ENCODE peak calls at places on chromosomes 5 and 9, in eight cellular contexts. R is CD4-positive, alpha-beta memory T cell; G is cardiac muscle cell; O is stomach; L is psoas muscle; V is aorta; M is lower lobe of right lung; I is brain microvascular endothelial cell. A is an unnamed sample. For H3K27me3, the result is how much of the 10 kb centered on the place peaks cover.

GRCh38 chr5:16707168-16707868 is 90.5 kb upstream of the RETREG1 start:
- DNase-seq in M (no peak), I (no peak), V (no peak), O (no peak), G (no peak), L (no peak), R (no peak), A (no peak)

GRCh38 chr5:138386290-138386689 is 33.8 kb downstream of the KDM3B start:
- DNase-seq in R (no peak), M (no peak), G (no peak), I (no peak), L (no peak), V (no peak), O (peak), A (no peak)

GRCh38 chr9:109861499-109861898 is 81.5 kb downstream of the PALM2AKAP2 start:
- DNase-seq in I (no peak), R (no peak), G (peak), O (no peak), L (no peak), M (no peak), V (no peak), A (no peak)

GRCh38 chr9:133443982-133444381 is 15.8 kb upstream of the CACFD1 start:
- DNase-seq in I (peak), O (no peak), V (no peak), R (no peak), G (no peak), M (no peak), L (no peak), A (no peak)

GRCh38 chr5:125148706-125149105 is 402.3 kb upstream of the ZNF608 start:
- DNase-seq in L (no peak), R (no peak), M (no peak), O (no peak), I (no peak), V (no peak), G (peak), A (no peak)

GRCh38 chr5:9301200-9301599 is 244.7 kb downstream of the SEMA5A start:
- DNase-seq in O (no peak), L (no peak), R (no peak), M (no peak), V (no peak), G (no peak), I (no peak), A (no peak)

GRCh38 chr9:78462616-78463015 is 165.7 kb downstream of the PSAT1 start:
- DNase-seq in V (no peak), O (no peak), G (no peak), I (no peak), R (no peak), L (no peak), M (no peak), A (no peak)

GRCh38 chr9:132644251-132644650 is 25.5 kb downstream of the DDX31 start:
- DNase-seq in O (no peak), L (no peak), V (no peak), I (no peak), R (no peak), M (no peak), G (no peak), A (no peak)

GRCh38 chr9:138048184-138048583 is 170.6 kb downstream of the CACNA1B start:
- DNase-seq in L (no peak), O (peak), R (no peak), V (no peak), M (no peak), I (no peak), G (no peak), A (no peak)

GRCh38 chr9:21968331-21969010 is 25.7 kb downstream of the CDKN2A start:
- DNase-seq in G (peak), I (no peak), O (no peak), R (no peak), V (no peak), M (no peak), L (peak), A (no peak)

GRCh38 chr5:95216136-95216955 is 68.5 kb downstream of the MCTP1 start:
- DNase-seq in M (no peak), I (no peak), G (no peak), V (no peak), O (no peak), R (no peak), L (no peak), A (no peak)

GRCh38 chr5:149780043-149780737 is 50.1 kb downstream of the PPARGC1B start:
- DNase-seq in V (peak), I (no peak), R (no peak), G (no peak), O (no peak), M (no peak), L (peak), A (no peak)

GRCh38 chr9:94927762-94928158 is 201.3 kb downstream of the AOPEP start:
- DNase-seq in M (no peak), R (no peak), I (no peak), L (no peak), V (no peak), O (no peak), G (no peak), A (no peak)

GRCh38 chr9:7223981-7224380 is 466.2 kb downstream of the KDM4C start:
- DNase-seq in L (no peak), I (no peak), O (no peak), V (no peak), M (no peak), R (no peak), G (no peak), A (no peak)

GRCh38 chr9:76654051-76654461 is 110.2 kb upstream of the PCA3 start:
- DNase-seq in V (no peak), I (no peak), L (no peak), O (no peak), R (no peak), M (no peak), G (peak), A (no peak)

GRCh38 chr9:113993838-113994540 is 84.1 kb downstream of the AMBP start:
- DNase-seq in O (peak), L (peak), M (peak), V (peak), G (peak), I (peak), R (no peak), A (peak)

GRCh38 chr5:150000990-150001659 is 586 bp downstream of the HMGXB3 start:
- DNase-seq in L (peak), M (peak), O (peak), I (no peak), G (peak), V (peak), R (peak), A (no peak)

GRCh38 chr5:124828731-124829130 is 82.3 kb upstream of the ZNF608 start:
- DNase-seq in L (no peak), V (no peak), O (no peak), I (no peak), M (no peak), R (no peak), G (no peak), A (no peak)

GRCh38 chr9:37859043-37859442 is 44.9 kb downstream of the SLC25A51 start:
- DNase-seq in R (no peak), G (peak), V (no peak), M (no peak), O (no peak), L (no peak), I (no peak), A (no peak)

GRCh38 chr9:113624721-113625120 is 161.2 kb downstream of the RGS3 start:
- DNase-seq in I (peak), L (no peak), G (no peak), V (peak), M (no peak), O (no peak), R (no peak), A (no peak)

GRCh38 chr5:172805736-172806255 is 28.3 kb upstream of the ERGIC1 start:
- DNase-seq in I (no peak), R (no peak), G (no peak), M (no peak), V (no peak), L (no peak), O (no peak), A (no peak)

GRCh38 chr9:124392254-124392653 is 23.0 kb downstream of the PSMB7 start:
- DNase-seq in R (no peak), L (peak), M (peak), I (no peak), O (no peak), V (no peak), G (no peak), A (no peak)

GRCh38 chr5:77620404-77620803 is 18.1 kb downstream of the OTP start:
- DNase-seq in R (no peak), L (no peak), I (no peak), G (no peak), O (no peak), M (no peak), V (no peak), A (no peak)

GRCh38 chr5:154757647-154758406 is 2.6 kb downstream of the LARP1 start:
- DNase-seq in M (no peak), L (no peak), V (no peak), G (peak), I (no peak), O (no peak), R (peak), A (no peak)

GRCh38 chr5:181166812-181167733 is 19.7 kb downstream of the OR2V2 start:
- DNase-seq in V (no peak), I (no peak), L (no peak), O (no peak), G (no peak), M (no peak), R (no peak), A (no peak)

GRCh38 chr9:106798021-106798799 is 64.8 kb upstream of the ZNF462 start:
- DNase-seq in O (no peak), M (no peak), R (no peak), L (no peak), G (no peak), I (no peak), V (no peak), A (no peak)

GRCh38 chr9:86639899-86640379 is 285.7 kb upstream of the TUT7 start:
- DNase-seq in M (peak), O (peak), G (no peak), V (no peak), I (no peak), L (no peak), R (no peak), A (peak)

GRCh38 chr5:77514457-77514856 is 22.3 kb upstream of the WDR41 start:
- DNase-seq in L (no peak), G (no peak), V (no peak), R (no peak), M (no peak), O (no peak), I (no peak), A (no peak)

GRCh38 chr5:68872088-68872842 is 221.5 kb upstream of the SLC30A5 start:
- DNase-seq in O (no peak), M (no peak), L (no peak), G (peak), R (no peak), I (no peak), V (no peak), A (no peak)

GRCh38 chr5:179668404-179668803 is 12.4 kb downstream of the CBY3 start:
- DNase-seq in M (no peak), O (peak), R (peak), L (no peak), I (peak), V (no peak), G (peak), A (no peak)

GRCh38 chr9:91151014-91151740 is 210.5 kb downstream of the AUH start:
- DNase-seq in L (no peak), O (no peak), V (no peak), M (no peak), G (peak), R (peak), I (peak), A (no peak)

GRCh38 chr5:23419115-23419514 is 88.3 kb upstream of the PRDM9 start:
- DNase-seq in V (no peak), O (no peak), R (no peak), I (no peak), M (no peak), L (no peak), G (peak), A (no peak)

GRCh38 chr9:134787601-134788531 is 92.7 kb upstream of the FCN2 start:
- DNase-seq in G (no peak), L (no peak), M (no peak), R (no peak), I (no peak), V (no peak), O (no peak), A (no peak)

GRCh38 chr5:150444770-150445169 is 4.8 kb downstream of the RPS14 start:
- DNase-seq in O (no peak), I (no peak), R (no peak), V (no peak), L (no peak), G (no peak), M (no peak), A (no peak)

GRCh38 chr5:170633235-170634041 is 129.6 kb downstream of the KCNIP1 start:
- DNase-seq in O (no peak), I (peak), L (peak), G (peak), M (no peak), R (no peak), V (peak), A (peak)

GRCh38 chr5:13591621-13592020 is 352.9 kb downstream of the DNAH5 start:
- DNase-seq in V (no peak), G (peak), M (no peak), R (no peak), L (no peak), O (no peak), I (peak), A (no peak)

GRCh38 chr5:172180936-172181335 is 7.1 kb downstream of the STK10 start:
- DNase-seq in R (peak), G (no peak), M (no peak), O (no peak), L (no peak), V (peak), I (no peak), A (no peak)

DNA sequence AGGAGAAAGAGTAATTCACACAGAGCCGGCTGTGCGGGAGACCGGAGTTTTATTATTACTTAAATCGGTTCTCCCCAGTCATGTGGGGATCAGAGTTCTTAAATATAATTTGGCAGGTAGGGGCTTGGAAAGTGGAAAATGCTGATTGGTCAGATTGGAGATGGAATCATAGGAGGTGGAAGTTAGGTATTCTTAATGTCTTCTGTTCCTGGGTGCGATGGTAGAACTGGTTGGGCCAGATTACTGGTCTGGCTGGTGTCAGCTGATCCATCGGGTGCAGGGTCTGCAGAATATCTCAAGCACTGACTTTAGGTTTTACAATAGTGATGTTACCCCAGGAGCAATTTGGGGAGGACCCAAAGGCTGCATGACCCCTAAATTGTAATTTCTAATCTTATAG is 4.6 kb upstream of the CERCAM start:
- DNase-seq in G (no peak), L (no peak), V (no peak), M (no peak), I (no peak), O (no peak), R (no peak), A (peak)
- H3K27me3 ChIP-seq in G (under half), L (under half), V (under half), M (half or more), I (under half), O (under half), R (under half), A (under half)

DNA sequence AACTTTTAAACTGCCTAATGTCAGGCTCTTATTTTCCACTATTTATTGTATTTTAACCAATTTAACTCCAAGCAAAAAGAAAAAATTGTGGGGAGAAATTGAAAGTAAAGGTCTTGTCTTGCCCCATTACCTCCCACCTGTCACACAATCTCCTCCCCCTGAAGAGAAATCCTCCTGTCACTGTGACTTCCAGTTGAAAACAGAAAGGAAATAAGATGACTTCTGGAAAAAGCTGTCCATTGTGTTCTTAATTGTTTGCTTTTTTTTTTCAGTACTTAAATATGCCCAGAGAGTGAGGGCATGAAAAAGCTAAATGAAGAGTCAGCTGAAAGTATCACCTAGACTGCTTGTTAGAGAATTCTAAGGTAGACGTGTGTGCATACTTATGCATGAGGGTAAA is 5.6 kb downstream of the NR2F1-AS1 start:
- DNase-seq in R (no peak), O (no peak), G (no peak), L (no peak), I (no peak), M (no peak), V (no peak), A (no peak)
- H3K27me3 ChIP-seq in R (half or more), O (half or more), G (half or more), L (under half), I (under half), M (half or more), V (under half), A (under half)

DNA sequence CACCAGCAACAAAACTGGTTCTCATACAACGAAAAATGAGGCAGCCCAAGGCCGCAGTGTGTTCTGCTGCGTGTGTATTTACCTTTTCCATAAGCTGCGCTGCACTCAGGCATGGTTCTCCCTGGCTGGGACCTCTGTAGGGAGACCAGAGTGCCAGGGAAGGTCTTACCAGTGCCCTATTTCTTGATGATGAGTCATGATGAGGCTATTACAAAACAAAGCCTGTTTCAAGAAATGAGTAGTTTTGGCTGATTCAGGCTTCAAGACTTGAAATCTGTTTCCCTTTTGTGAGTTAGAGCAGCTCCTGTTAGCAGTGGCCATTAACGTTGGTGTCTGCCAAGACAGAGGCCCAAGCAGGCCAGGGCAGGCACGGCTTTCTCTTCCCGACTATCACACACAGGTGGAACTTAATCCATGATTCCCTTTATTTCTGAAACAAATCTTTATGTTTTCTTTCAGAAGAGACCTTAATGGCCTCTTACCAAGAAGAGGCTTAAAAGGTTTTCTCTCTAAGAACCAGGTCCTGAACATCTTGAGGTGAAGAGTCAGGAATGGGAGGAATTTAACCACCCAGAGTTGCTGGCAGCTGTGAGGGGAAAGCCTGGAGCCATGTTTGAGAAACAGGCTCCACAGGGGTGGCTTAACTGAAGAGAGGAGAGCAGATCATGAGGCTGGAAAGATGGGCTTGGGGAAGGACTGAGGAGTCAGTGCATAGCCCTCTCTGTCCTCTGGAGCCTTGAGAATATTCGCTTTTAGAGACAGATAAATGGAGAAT is 41.4 kb upstream of the TIFAB start:
- DNase-seq in R (no peak), O (no peak), G (peak), I (peak), V (no peak), M (no peak), L (no peak), A (peak)
- H3K27me3 ChIP-seq in R (under half), O (under half), G (half or more), I (under half), V (under half), M (under half), L (under half), A (under half)

GRCh38 chr9:130290353-130291181 is 25.0 kb downstream of the HMCN2 start:
- DNase-seq in L (peak), R (no peak), G (peak), I (no peak), V (no peak), M (peak), O (no peak), A (no peak)

GRCh38 chr9:130288393-130288792 is 22.8 kb downstream of the HMCN2 start:
- DNase-seq in R (no peak), O (no peak), I (no peak), V (no peak), M (no peak), L (peak), G (no peak), A (no peak)

GRCh38 chr9:130287736-130288135 is 22.2 kb downstream of the HMCN2 start:
- DNase-seq in R (no peak), L (no peak), V (no peak), G (no peak), O (no peak), I (no peak), M (no peak), A (peak)

GRCh38 chr9:130289711-130290241 is 24.2 kb downstream of the HMCN2 start:
- DNase-seq in R (no peak), M (no peak), L (peak), I (no peak), G (no peak), V (no peak), O (no peak), A (no peak)

GRCh38 chr9:130288926-130289705 is 23.6 kb downstream of the HMCN2 start:
- DNase-seq in M (no peak), I (no peak), V (no peak), R (no peak), O (no peak), L (no peak), G (no peak), A (no peak)
- H3K27me3 ChIP-seq in M (under half), I (under half), V (under half), R (under half), O (under half), L (under half), G (under half), A (under half)

DNA sequence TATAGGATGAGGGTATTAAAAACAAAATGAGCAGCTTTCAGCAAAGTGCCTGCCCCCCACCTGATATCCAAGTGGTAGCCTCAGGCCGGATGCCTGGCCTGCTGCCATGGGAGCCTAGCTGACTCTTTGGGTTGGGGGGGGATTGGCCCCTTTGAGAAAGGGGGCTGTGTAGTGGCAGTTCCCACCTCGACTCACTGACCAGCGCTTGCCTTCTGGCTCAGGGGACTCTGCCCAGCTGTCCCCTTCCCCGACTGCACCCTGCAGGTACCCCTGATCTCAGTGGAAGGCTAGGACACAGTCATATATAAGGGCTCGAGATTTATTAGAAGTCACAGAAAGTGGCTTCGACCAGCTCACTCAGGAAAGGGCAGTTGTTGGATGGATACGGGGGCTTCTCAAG is 1.5 kb upstream of the NEUROG1 start:
- DNase-seq in R (no peak), L (no peak), V (no peak), G (no peak), M (no peak), O (no peak), I (no peak), A (no peak)
- H3K27me3 ChIP-seq in R (under half), L (under half), V (under half), G (half or more), M (half or more), O (half or more), I (half or more), A (under half)

A was measured in prostate gland.